ENCODE peak calls at places on chromosomes 11 and 22, in ten cellular contexts. One of them, this sample, is unnamed. For H3K36me3, the result is how much of the 10 kb centered on the place peaks cover.

GRCh38 chr11:134240592-134240991 is 12.6 kb downstream of the THYN1 start:
- DNase-seq in spleen: no peak
- DNase-seq in IMR-90: no peak
- DNase-seq in HepG2: no peak
- DNase-seq in ovary: no peak
- DNase-seq in tibial nerve: no peak
- DNase-seq in prostate gland: no peak
- DNase-seq in endothelial cell of umbilical vein: no peak
- DNase-seq in esophagus squamous epithelium: no peak
- DNase-seq in right lobe of liver: no peak
- DNase-seq in this sample: no peak

GRCh38 chr22:38416621-38417251 is 38.3 kb downstream of the KCNJ4 start:
- DNase-seq in spleen: peak
- DNase-seq in tibial nerve: no peak
- DNase-seq in HepG2: no peak
- DNase-seq in ovary: no peak
- DNase-seq in right lobe of liver: peak
- DNase-seq in prostate gland: no peak
- DNase-seq in IMR-90: no peak
- DNase-seq in esophagus squamous epithelium: no peak
- DNase-seq in endothelial cell of umbilical vein: no peak
- DNase-seq in this sample: no peak

GRCh38 chr11:109783842-109784241 is 309.4 kb upstream of the ZC3H12C start:
- DNase-seq in IMR-90: no peak
- DNase-seq in endothelial cell of umbilical vein: no peak
- DNase-seq in HepG2: no peak
- DNase-seq in ovary: no peak
- DNase-seq in esophagus squamous epithelium: no peak
- DNase-seq in prostate gland: no peak
- DNase-seq in spleen: no peak
- DNase-seq in right lobe of liver: no peak
- DNase-seq in tibial nerve: no peak
- DNase-seq in this sample: no peak

GRCh38 chr22:43878079-43878795 is 13.6 kb downstream of the PNPLA5 start:
- DNase-seq in spleen: peak
- DNase-seq in tibial nerve: no peak
- DNase-seq in esophagus squamous epithelium: no peak
- DNase-seq in right lobe of liver: no peak
- DNase-seq in endothelial cell of umbilical vein: no peak
- DNase-seq in prostate gland: no peak
- DNase-seq in IMR-90: peak
- DNase-seq in ovary: peak
- DNase-seq in HepG2: no peak
- DNase-seq in this sample: no peak

GRCh38 chr22:22756109-22756508 is 111.7 kb downstream of the GGTLC2 start:
- DNase-seq in IMR-90: no peak
- DNase-seq in tibial nerve: no peak
- DNase-seq in endothelial cell of umbilical vein: no peak
- DNase-seq in prostate gland: no peak
- DNase-seq in right lobe of liver: no peak
- DNase-seq in ovary: no peak
- DNase-seq in esophagus squamous epithelium: no peak
- DNase-seq in spleen: no peak
- DNase-seq in HepG2: no peak
- DNase-seq in this sample: no peak

GRCh38 chr11:10770626-10771254 is 19.7 kb downstream of the CTR9 start:
- DNase-seq in ovary: no peak
- DNase-seq in endothelial cell of umbilical vein: peak
- DNase-seq in HepG2: peak
- DNase-seq in esophagus squamous epithelium: no peak
- DNase-seq in spleen: no peak
- DNase-seq in IMR-90: peak
- DNase-seq in right lobe of liver: no peak
- DNase-seq in tibial nerve: no peak
- DNase-seq in prostate gland: no peak
- DNase-seq in this sample: peak

GRCh38 chr22:16914006-16914405 is 88.8 kb upstream of the XKR3 start:
- DNase-seq in prostate gland: no peak
- DNase-seq in tibial nerve: no peak
- DNase-seq in endothelial cell of umbilical vein: no peak
- DNase-seq in IMR-90: no peak
- DNase-seq in right lobe of liver: no peak
- DNase-seq in esophagus squamous epithelium: no peak
- DNase-seq in HepG2: no peak
- DNase-seq in ovary: no peak
- DNase-seq in spleen: no peak
- DNase-seq in this sample: no peak

GRCh38 chr11:35316161-35316560 is 103.2 kb downstream of the SLC1A2 start:
- DNase-seq in spleen: no peak
- DNase-seq in tibial nerve: no peak
- DNase-seq in prostate gland: no peak
- DNase-seq in ovary: no peak
- DNase-seq in esophagus squamous epithelium: no peak
- DNase-seq in IMR-90: peak
- DNase-seq in HepG2: no peak
- DNase-seq in endothelial cell of umbilical vein: no peak
- DNase-seq in right lobe of liver: no peak
- DNase-seq in this sample: no peak

GRCh38 chr22:17918840-17919239 is 105.5 kb downstream of the MICAL3 start:
- DNase-seq in IMR-90: peak
- DNase-seq in tibial nerve: no peak
- DNase-seq in endothelial cell of umbilical vein: no peak
- DNase-seq in spleen: no peak
- DNase-seq in prostate gland: no peak
- DNase-seq in ovary: no peak
- DNase-seq in HepG2: no peak
- DNase-seq in right lobe of liver: no peak
- DNase-seq in esophagus squamous epithelium: no peak
- DNase-seq in this sample: no peak

GRCh38 chr22:17919276-17920144 is 104.9 kb downstream of the MICAL3 start:
- DNase-seq in ovary: no peak
- DNase-seq in HepG2: no peak
- DNase-seq in endothelial cell of umbilical vein: no peak
- DNase-seq in esophagus squamous epithelium: no peak
- DNase-seq in spleen: no peak
- DNase-seq in right lobe of liver: no peak
- DNase-seq in prostate gland: peak
- DNase-seq in IMR-90: no peak
- DNase-seq in tibial nerve: no peak
- DNase-seq in this sample: no peak

GRCh38 chr22:17916226-17916889 is 108.0 kb downstream of the MICAL3 start:
- DNase-seq in HepG2: no peak
- DNase-seq in endothelial cell of umbilical vein: no peak
- DNase-seq in IMR-90: no peak
- DNase-seq in right lobe of liver: no peak
- DNase-seq in esophagus squamous epithelium: no peak
- DNase-seq in spleen: no peak
- DNase-seq in ovary: no peak
- DNase-seq in prostate gland: no peak
- DNase-seq in tibial nerve: no peak
- DNase-seq in this sample: no peak

GRCh38 chr22:17915676-17916075 is 108.7 kb downstream of the MICAL3 start:
- DNase-seq in HepG2: no peak
- DNase-seq in ovary: no peak
- DNase-seq in esophagus squamous epithelium: no peak
- DNase-seq in right lobe of liver: no peak
- DNase-seq in tibial nerve: no peak
- DNase-seq in spleen: no peak
- DNase-seq in IMR-90: no peak
- DNase-seq in prostate gland: no peak
- DNase-seq in endothelial cell of umbilical vein: no peak
- DNase-seq in this sample: no peak

GRCh38 chr22:17917490-17917983 is 106.8 kb downstream of the MICAL3 start:
- DNase-seq in ovary: no peak
- DNase-seq in esophagus squamous epithelium: no peak
- DNase-seq in endothelial cell of umbilical vein: no peak
- DNase-seq in prostate gland: no peak
- DNase-seq in tibial nerve: no peak
- DNase-seq in right lobe of liver: no peak
- DNase-seq in IMR-90: no peak
- DNase-seq in spleen: peak
- DNase-seq in HepG2: no peak
- DNase-seq in this sample: no peak
- TF ChIP-seq POLR2A in ovary: no peak
- TF ChIP-seq POLR2A in esophagus squamous epithelium: no peak
- TF ChIP-seq POLR2A in endothelial cell of umbilical vein: no peak
- TF ChIP-seq POLR2A in prostate gland: no peak
- TF ChIP-seq POLR2A in tibial nerve: no peak
- TF ChIP-seq POLR2A in right lobe of liver: no peak
- TF ChIP-seq POLR2A in IMR-90: no peak
- TF ChIP-seq POLR2A in spleen: no peak
- TF ChIP-seq POLR2A in HepG2: no peak
- TF ChIP-seq POLR2A in this sample: no peak

GRCh38 chr11:44944181-44944852 is 6.4 kb downstream of the TP53I11 start:
- DNase-seq in spleen: no peak
- DNase-seq in ovary: no peak
- DNase-seq in HepG2: no peak
- DNase-seq in prostate gland: no peak
- DNase-seq in right lobe of liver: no peak
- DNase-seq in endothelial cell of umbilical vein: no peak
- DNase-seq in tibial nerve: no peak
- DNase-seq in esophagus squamous epithelium: no peak
- DNase-seq in IMR-90: peak
- DNase-seq in this sample: no peak

GRCh38 chr11:44942029-44942710 is 8.5 kb downstream of the TP53I11 start:
- DNase-seq in endothelial cell of umbilical vein: no peak
- DNase-seq in esophagus squamous epithelium: no peak
- DNase-seq in right lobe of liver: no peak
- DNase-seq in HepG2: no peak
- DNase-seq in tibial nerve: no peak
- DNase-seq in spleen: no peak
- DNase-seq in prostate gland: no peak
- DNase-seq in ovary: no peak
- DNase-seq in IMR-90: no peak
- DNase-seq in this sample: no peak

GRCh38 chr11:44943696-44944095 is 7.0 kb downstream of the TP53I11 start:
- DNase-seq in ovary: no peak
- DNase-seq in tibial nerve: no peak
- DNase-seq in endothelial cell of umbilical vein: no peak
- DNase-seq in esophagus squamous epithelium: no peak
- DNase-seq in spleen: no peak
- DNase-seq in IMR-90: no peak
- DNase-seq in HepG2: no peak
- DNase-seq in prostate gland: no peak
- DNase-seq in right lobe of liver: no peak
- DNase-seq in this sample: no peak

GRCh38 chr11:44941286-44942021 is 9.2 kb downstream of the TP53I11 start:
- DNase-seq in spleen: no peak
- DNase-seq in IMR-90: no peak
- DNase-seq in HepG2: no peak
- DNase-seq in tibial nerve: no peak
- DNase-seq in esophagus squamous epithelium: no peak
- DNase-seq in ovary: no peak
- DNase-seq in endothelial cell of umbilical vein: no peak
- DNase-seq in right lobe of liver: no peak
- DNase-seq in prostate gland: no peak
- DNase-seq in this sample: no peak

DNA sequence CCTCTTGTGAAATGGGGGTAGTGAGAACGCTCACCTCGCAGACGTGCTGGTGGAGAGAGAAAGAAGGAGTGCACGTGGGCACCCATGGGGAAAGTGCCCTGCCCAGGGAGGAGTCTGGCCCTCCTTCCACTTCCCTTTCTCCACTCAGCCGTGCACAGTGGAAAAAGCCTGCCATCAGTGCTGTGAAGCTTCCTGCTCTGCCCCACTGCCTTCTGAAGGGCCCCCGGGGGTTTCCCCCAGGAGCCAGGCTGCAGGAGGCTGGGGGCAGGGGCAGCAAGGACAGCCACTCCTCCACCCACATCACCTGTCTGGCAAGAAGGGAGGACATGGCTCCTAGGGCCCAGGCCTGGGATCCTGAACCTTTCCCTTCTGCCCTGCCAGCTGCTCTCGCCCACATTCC is 7.6 kb downstream of the TP53I11 start:
- DNase-seq in tibial nerve: no peak
- DNase-seq in prostate gland: no peak
- DNase-seq in ovary: no peak
- DNase-seq in right lobe of liver: no peak
- DNase-seq in HepG2: no peak
- DNase-seq in endothelial cell of umbilical vein: peak
- DNase-seq in spleen: peak
- DNase-seq in esophagus squamous epithelium: no peak
- DNase-seq in IMR-90: no peak
- DNase-seq in this sample: no peak
- H3K27ac ChIP-seq in tibial nerve: no peak
- H3K27ac ChIP-seq in prostate gland: no peak
- H3K27ac ChIP-seq in ovary: no peak
- H3K27ac ChIP-seq in right lobe of liver: no peak
- H3K27ac ChIP-seq in HepG2: no peak
- H3K27ac ChIP-seq in endothelial cell of umbilical vein: no peak
- H3K27ac ChIP-seq in spleen: peak
- H3K27ac ChIP-seq in esophagus squamous epithelium: no peak
- H3K27ac ChIP-seq in IMR-90: no peak
- H3K27ac ChIP-seq in this sample: no peak

GRCh38 chr11:58596621-58597020 is 17.8 kb downstream of the ZFP91 start:
- DNase-seq in tibial nerve: no peak
- DNase-seq in esophagus squamous epithelium: no peak
- DNase-seq in IMR-90: no peak
- DNase-seq in prostate gland: no peak
- DNase-seq in endothelial cell of umbilical vein: no peak
- DNase-seq in ovary: no peak
- DNase-seq in right lobe of liver: no peak
- DNase-seq in spleen: no peak
- DNase-seq in HepG2: no peak
- DNase-seq in this sample: no peak

GRCh38 chr11:58594826-58595225 is 16.0 kb downstream of the ZFP91 start:
- DNase-seq in HepG2: no peak
- DNase-seq in endothelial cell of umbilical vein: no peak
- DNase-seq in spleen: no peak
- DNase-seq in prostate gland: no peak
- DNase-seq in right lobe of liver: no peak
- DNase-seq in ovary: no peak
- DNase-seq in tibial nerve: no peak
- DNase-seq in IMR-90: no peak
- DNase-seq in esophagus squamous epithelium: no peak
- DNase-seq in this sample: no peak

GRCh38 chr11:58592760-58593472 is 14.1 kb downstream of the ZFP91 start:
- DNase-seq in endothelial cell of umbilical vein: no peak
- DNase-seq in tibial nerve: no peak
- DNase-seq in prostate gland: no peak
- DNase-seq in spleen: no peak
- DNase-seq in esophagus squamous epithelium: no peak
- DNase-seq in right lobe of liver: peak
- DNase-seq in HepG2: no peak
- DNase-seq in IMR-90: no peak
- DNase-seq in ovary: no peak
- DNase-seq in this sample: no peak

GRCh38 chr11:58600510-58600909 is 21.6 kb downstream of the ZFP91 start:
- DNase-seq in IMR-90: no peak
- DNase-seq in HepG2: no peak
- DNase-seq in esophagus squamous epithelium: no peak
- DNase-seq in prostate gland: no peak
- DNase-seq in endothelial cell of umbilical vein: no peak
- DNase-seq in right lobe of liver: no peak
- DNase-seq in spleen: no peak
- DNase-seq in ovary: no peak
- DNase-seq in tibial nerve: no peak
- DNase-seq in this sample: no peak

DNA sequence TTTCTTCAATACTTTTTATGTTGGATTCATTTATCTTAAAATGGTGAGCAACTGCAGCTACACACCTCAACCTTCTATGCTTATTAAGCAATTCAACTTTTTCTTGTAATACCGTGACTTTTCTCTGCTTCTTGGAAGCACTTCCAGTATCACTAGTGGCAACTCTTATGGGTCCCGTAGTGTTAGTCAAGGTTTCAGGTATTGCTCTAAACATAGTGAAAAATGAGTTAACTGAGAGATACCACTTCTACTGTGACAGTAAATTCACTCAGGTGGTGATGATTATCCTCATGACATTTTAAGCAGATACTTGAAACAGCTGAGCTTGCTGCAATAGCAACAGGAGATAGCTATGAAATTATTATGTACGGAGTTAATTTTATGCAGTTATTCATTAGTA is 18.9 kb downstream of the ZFP91 start:
- DNase-seq in tibial nerve: no peak
- DNase-seq in right lobe of liver: no peak
- DNase-seq in prostate gland: no peak
- DNase-seq in spleen: no peak
- DNase-seq in HepG2: no peak
- DNase-seq in IMR-90: no peak
- DNase-seq in ovary: no peak
- DNase-seq in esophagus squamous epithelium: no peak
- DNase-seq in endothelial cell of umbilical vein: no peak
- DNase-seq in this sample: no peak
- H3K36me3 ChIP-seq in tibial nerve: under half
- H3K36me3 ChIP-seq in right lobe of liver: under half
- H3K36me3 ChIP-seq in prostate gland: under half
- H3K36me3 ChIP-seq in spleen: under half
- H3K36me3 ChIP-seq in HepG2: under half
- H3K36me3 ChIP-seq in IMR-90: under half
- H3K36me3 ChIP-seq in ovary: under half
- H3K36me3 ChIP-seq in esophagus squamous epithelium: under half
- H3K36me3 ChIP-seq in endothelial cell of umbilical vein: under half
- H3K36me3 ChIP-seq in this sample: under half

DNA sequence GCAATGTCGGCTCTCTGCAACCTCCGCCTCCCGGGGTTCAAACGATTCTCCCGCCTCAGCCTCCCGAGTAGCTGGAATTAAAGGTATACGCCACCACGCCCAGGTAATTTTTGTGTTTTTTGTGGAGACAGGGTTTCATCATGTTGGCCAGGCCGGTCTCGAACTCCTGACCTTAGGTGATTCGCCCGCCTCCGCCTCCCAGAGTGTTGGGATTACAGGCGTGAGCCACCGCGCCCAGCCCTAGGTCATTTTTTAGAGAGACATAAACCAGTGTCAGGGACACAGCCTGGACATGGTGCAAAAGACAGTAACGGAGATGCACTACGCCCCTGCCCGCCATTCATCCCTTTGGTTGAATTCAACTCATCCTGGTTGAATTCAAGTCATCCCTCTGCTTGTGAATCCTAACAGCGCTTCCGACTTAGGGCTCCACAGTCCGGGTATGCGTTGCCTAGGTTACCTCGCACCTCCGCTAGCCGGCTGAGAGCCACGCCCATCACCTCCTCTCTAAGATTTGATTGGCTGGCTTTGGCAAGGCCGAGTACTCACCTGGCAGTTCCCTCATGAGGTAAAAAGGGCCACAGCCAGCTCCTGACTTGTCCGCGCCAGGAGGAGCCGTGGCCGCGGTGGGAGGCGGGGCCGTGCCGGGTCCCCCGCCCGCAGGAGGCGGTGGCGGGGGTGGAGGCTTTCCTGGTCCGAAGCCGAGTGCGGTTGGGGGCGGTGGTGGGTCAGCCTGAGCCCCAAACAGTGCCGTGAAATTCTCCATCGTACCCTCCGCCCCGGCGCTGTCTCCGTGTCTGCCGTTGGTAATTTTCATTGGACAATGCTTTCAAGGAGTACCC is at the start of gene MED19:
- DNase-seq in tibial nerve: peak
- DNase-seq in endothelial cell of umbilical vein: no peak
- DNase-seq in spleen: peak
- DNase-seq in ovary: peak
- DNase-seq in HepG2: peak
- DNase-seq in IMR-90: peak
- DNase-seq in right lobe of liver: peak
- DNase-seq in prostate gland: peak
- DNase-seq in esophagus squamous epithelium: peak
- DNase-seq in this sample: peak
- TF ChIP-seq POLR2A in tibial nerve: no peak
- TF ChIP-seq POLR2A in endothelial cell of umbilical vein: peak
- TF ChIP-seq POLR2A in spleen: no peak
- TF ChIP-seq POLR2A in ovary: no peak
- TF ChIP-seq POLR2A in HepG2: peak
- TF ChIP-seq POLR2A in IMR-90: peak
- TF ChIP-seq POLR2A in right lobe of liver: peak
- TF ChIP-seq POLR2A in prostate gland: peak
- TF ChIP-seq POLR2A in esophagus squamous epithelium: peak
- TF ChIP-seq POLR2A in this sample: peak